ENCODE peak calls at places on chromosomes 4 and X, in five cellular contexts. One of them, this sample, is unnamed.

GRCh38 chr4:107312366-107312765 is 276.3 kb upstream of the DKK2 start:
- DNase-seq in GM12878: no peak
- DNase-seq in A549: no peak
- DNase-seq in HepG2: no peak
- DNase-seq in NB4: no peak
- DNase-seq in this sample: no peak

GRCh38 chr4:124903995-124904722 is 191.6 kb upstream of the ANKRD50 start:
- DNase-seq in GM12878: no peak
- DNase-seq in NB4: no peak
- DNase-seq in HepG2: no peak
- DNase-seq in A549: peak; percentile 5
- DNase-seq in this sample: peak; percentile 87

GRCh38 chr4:1345905-1346780 is 865 bp upstream of the UVSSA start:
- DNase-seq in A549: peak; percentile 45
- DNase-seq in HepG2: peak; percentile 34
- DNase-seq in GM12878: no peak
- DNase-seq in NB4: peak; percentile 93
- DNase-seq in this sample: peak; percentile 61

GRCh38 chr4:8754634-8755589 is 116.7 kb downstream of the HMX1 start:
- DNase-seq in HepG2: no peak
- DNase-seq in NB4: no peak
- DNase-seq in A549: no peak
- DNase-seq in GM12878: no peak
- DNase-seq in this sample: no peak

GRCh38 chr4:150310159-150310895 is 232.1 kb downstream of the DCLK2 start:
- DNase-seq in GM12878: no peak
- DNase-seq in A549: no peak
- DNase-seq in NB4: no peak
- DNase-seq in HepG2: no peak
- DNase-seq in this sample: peak; percentile 50

GRCh38 chr4:141711211-141711610 is 74.8 kb downstream of the IL15 start:
- DNase-seq in HepG2: no peak
- DNase-seq in A549: peak; percentile 18
- DNase-seq in GM12878: no peak
- DNase-seq in NB4: peak; percentile 4
- DNase-seq in this sample: peak; percentile 50

GRCh38 chr4:5712517-5712916 is 1.5 kb downstream of the EVC start:
- DNase-seq in HepG2: no peak
- DNase-seq in NB4: no peak
- DNase-seq in A549: no peak
- DNase-seq in GM12878: peak; percentile 74
- DNase-seq in this sample: no peak

GRCh38 chr4:70059149-70059548 is 8.9 kb downstream of the HTN1 start:
- DNase-seq in NB4: no peak
- DNase-seq in HepG2: no peak
- DNase-seq in A549: no peak
- DNase-seq in GM12878: no peak
- DNase-seq in this sample: no peak

GRCh38 chrX:69050051-69050785 is 115.0 kb downstream of the PJA1 start:
- DNase-seq in HepG2: no peak
- DNase-seq in A549: no peak
- DNase-seq in NB4: no peak
- DNase-seq in GM12878: no peak
- DNase-seq in this sample: no peak

GRCh38 chrX:115525486-115525885 is 35.5 kb upstream of the PLS3 start:
- DNase-seq in HepG2: no peak
- DNase-seq in A549: no peak
- DNase-seq in GM12878: no peak
- DNase-seq in NB4: no peak
- DNase-seq in this sample: no peak

GRCh38 chrX:132837971-132838370 is 120.5 kb downstream of the HS6ST2 start:
- DNase-seq in GM12878: no peak
- DNase-seq in A549: no peak
- DNase-seq in HepG2: no peak
- DNase-seq in NB4: no peak
- DNase-seq in this sample: no peak

GRCh38 chr4:184349283-184350039 is 124.9 kb downstream of the IRF2 start:
- DNase-seq in GM12878: no peak
- DNase-seq in A549: no peak
- DNase-seq in HepG2: no peak
- DNase-seq in NB4: no peak
- DNase-seq in this sample: no peak
- TF ChIP-seq MAX in GM12878: no peak
- TF ChIP-seq MAX in A549: no peak
- TF ChIP-seq MAX in HepG2: no peak
- TF ChIP-seq MAX in NB4: no peak
- TF ChIP-seq MAX in this sample: no peak

GRCh38 chr4:109278594-109279031 is 23.8 kb downstream of the COL25A1 start:
- DNase-seq in NB4: no peak
- DNase-seq in HepG2: no peak
- DNase-seq in GM12878: peak; percentile 32
- DNase-seq in A549: no peak
- DNase-seq in this sample: no peak
- TF ChIP-seq MYC in NB4: no peak
- TF ChIP-seq MYC in HepG2: no peak
- TF ChIP-seq MYC in GM12878: no peak
- TF ChIP-seq MYC in A549: no peak
- TF ChIP-seq MYC in this sample: no peak

DNA sequence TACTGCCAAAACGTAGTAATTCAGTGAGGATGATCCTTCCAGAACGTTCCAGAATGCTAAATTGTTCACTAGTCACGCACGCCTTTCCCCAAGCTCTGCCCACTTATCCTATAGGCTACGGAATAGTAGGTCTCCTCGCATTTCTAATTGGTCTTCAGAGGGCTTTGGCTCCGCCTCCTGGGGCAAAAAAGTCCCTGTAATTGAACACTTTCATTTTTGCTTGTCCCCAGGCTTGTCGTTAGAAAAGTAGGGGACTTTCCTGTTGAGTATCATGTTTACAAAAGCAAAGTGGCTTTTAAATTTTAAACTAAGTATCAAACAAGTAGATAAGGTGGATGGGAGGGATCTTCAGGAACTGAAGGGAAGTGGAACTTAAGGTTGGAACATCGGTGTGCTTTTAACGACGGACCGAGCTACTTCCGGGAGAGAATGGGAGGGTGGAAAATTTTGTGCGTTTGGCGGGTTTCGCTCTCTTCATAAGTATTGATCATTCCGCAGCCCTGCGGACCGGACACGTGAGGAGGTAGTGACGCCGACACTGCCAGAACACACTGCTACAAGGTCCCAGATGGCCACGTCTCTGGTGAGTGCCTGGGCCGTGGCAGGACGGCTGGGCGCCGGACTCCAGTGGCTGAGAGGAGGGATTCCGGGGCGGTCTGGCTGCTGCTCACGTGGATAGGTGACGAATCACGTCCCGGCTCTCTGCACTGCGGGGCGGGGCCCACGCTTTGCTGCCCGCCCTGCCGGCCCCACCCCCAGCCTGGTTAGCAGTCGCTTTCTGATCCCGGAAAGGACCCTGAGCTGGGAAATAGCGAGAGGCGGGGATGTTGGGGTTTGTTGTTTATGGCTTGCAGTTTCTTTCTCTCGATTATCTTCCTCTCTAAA is at the start of gene NXT2:
- DNase-seq in NB4: peak; percentile 94
- DNase-seq in A549: peak; percentile 94
- DNase-seq in HepG2: peak; percentile 83
- DNase-seq in GM12878: peak; percentile 73
- DNase-seq in this sample: peak; percentile 91
- TF ChIP-seq POLR2A in NB4: peak; percentile 83
- TF ChIP-seq POLR2A in A549: peak; percentile 86
- TF ChIP-seq POLR2A in HepG2: peak; percentile 83
- TF ChIP-seq POLR2A in GM12878: peak; percentile 94
- TF ChIP-seq POLR2A in this sample: peak; percentile 85

GRCh38 chr4:156830356-156830755 is 141.2 kb downstream of the PDGFC start:
- DNase-seq in HepG2: peak; percentile 1
- DNase-seq in GM12878: no peak
- DNase-seq in A549: no peak
- DNase-seq in NB4: no peak
- DNase-seq in this sample: no peak

GRCh38 chr4:156825074-156825473 is 146.5 kb downstream of the PDGFC start:
- DNase-seq in NB4: no peak
- DNase-seq in GM12878: no peak
- DNase-seq in HepG2: no peak
- DNase-seq in A549: no peak
- DNase-seq in this sample: no peak

GRCh38 chr4:156827519-156827918 is 144.1 kb downstream of the PDGFC start:
- DNase-seq in GM12878: no peak
- DNase-seq in HepG2: no peak
- DNase-seq in A549: no peak
- DNase-seq in NB4: no peak
- DNase-seq in this sample: no peak

GRCh38 chr4:156832886-156833285 is 138.7 kb downstream of the PDGFC start:
- DNase-seq in GM12878: no peak
- DNase-seq in NB4: no peak
- DNase-seq in HepG2: no peak
- DNase-seq in A549: no peak
- DNase-seq in this sample: no peak

DNA sequence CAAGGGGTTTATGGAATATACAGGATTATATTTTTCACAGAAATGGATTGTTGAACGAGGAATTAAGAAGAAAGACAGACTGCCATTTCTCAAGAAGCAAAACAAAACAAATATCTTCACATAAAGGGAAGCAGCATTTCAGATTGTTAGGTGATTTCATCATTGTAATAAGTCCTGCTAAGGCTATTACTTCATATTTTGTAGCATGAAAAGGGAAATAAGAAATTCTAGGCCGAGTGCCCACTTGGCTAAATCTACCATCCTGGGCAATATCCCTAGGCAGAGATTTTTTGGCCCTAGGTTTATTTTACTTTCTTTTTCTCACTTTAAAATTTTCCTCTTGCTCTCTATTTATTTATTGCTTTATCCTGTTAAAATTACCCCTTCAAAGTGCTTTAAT is 142.4 kb downstream of the PDGFC start:
- DNase-seq in HepG2: no peak
- DNase-seq in NB4: no peak
- DNase-seq in GM12878: no peak
- DNase-seq in A549: no peak
- DNase-seq in this sample: peak; percentile 40
- TF ChIP-seq MAX in HepG2: no peak
- TF ChIP-seq MAX in NB4: no peak
- TF ChIP-seq MAX in GM12878: no peak
- TF ChIP-seq MAX in A549: no peak
- TF ChIP-seq MAX in this sample: no peak

GRCh38 chr4:110671679-110672078 is 48.8 kb upstream of the PITX2 start:
- DNase-seq in NB4: no peak
- DNase-seq in A549: no peak
- DNase-seq in GM12878: no peak
- DNase-seq in HepG2: no peak
- DNase-seq in this sample: no peak
- TF ChIP-seq MYC in NB4: no peak
- TF ChIP-seq MYC in A549: no peak
- TF ChIP-seq MYC in GM12878: no peak
- TF ChIP-seq MYC in HepG2: no peak
- TF ChIP-seq MYC in this sample: no peak